ENCODE peak calls at places on chromosomes 4 and X, in nine cellular contexts. One of them, this sample, is unnamed.

GRCh38 chr4:59339631-59340030 is 1860.5 kb upstream of the ADGRL3 start:
- DNase-seq in GM23248: no peak
- DNase-seq in GM12878: no peak
- DNase-seq in K562: no peak
- DNase-seq in endothelial cell of umbilical vein: no peak
- DNase-seq in PC-3: no peak
- DNase-seq in astrocyte: no peak
- DNase-seq in hepatocyte: no peak
- DNase-seq in HepG2: no peak
- DNase-seq in this sample: no peak

GRCh38 chrX:39601193-39602085 is 496.3 kb downstream of the BCOR start:
- DNase-seq in GM23248: no peak
- DNase-seq in GM12878: no peak
- DNase-seq in endothelial cell of umbilical vein: no peak
- DNase-seq in hepatocyte: no peak
- DNase-seq in HepG2: no peak
- DNase-seq in K562: no peak
- DNase-seq in astrocyte: no peak
- DNase-seq in PC-3: no peak
- DNase-seq in this sample: no peak

GRCh38 chr4:88522702-88523324 is 763 bp downstream of the PYURF start:
- DNase-seq in endothelial cell of umbilical vein: peak; percentile 54
- DNase-seq in astrocyte: no peak
- DNase-seq in hepatocyte: peak; percentile 65
- DNase-seq in HepG2: peak; percentile 9
- DNase-seq in K562: peak; percentile 82
- DNase-seq in GM23248: peak; percentile 75
- DNase-seq in GM12878: no peak
- DNase-seq in PC-3: peak; percentile 16
- DNase-seq in this sample: no peak

GRCh38 chr4:143357161-143357845 is 20.6 kb downstream of the GAB1 start:
- DNase-seq in GM12878: no peak
- DNase-seq in GM23248: no peak
- DNase-seq in astrocyte: no peak
- DNase-seq in HepG2: no peak
- DNase-seq in K562: no peak
- DNase-seq in PC-3: peak; percentile 93
- DNase-seq in hepatocyte: no peak
- DNase-seq in endothelial cell of umbilical vein: no peak
- DNase-seq in this sample: peak; percentile 77

GRCh38 chr4:44927361-44928061 is 201.2 kb upstream of the GNPDA2 start:
- DNase-seq in hepatocyte: peak; percentile 54
- DNase-seq in GM12878: no peak
- DNase-seq in endothelial cell of umbilical vein: peak; percentile 2
- DNase-seq in K562: peak; percentile 27
- DNase-seq in astrocyte: peak; percentile 1
- DNase-seq in PC-3: peak; percentile 57
- DNase-seq in GM23248: peak; percentile 50
- DNase-seq in HepG2: peak; percentile 23
- DNase-seq in this sample: no peak

GRCh38 chr4:146224331-146224966 is 10.1 kb downstream of the REELD1 start:
- DNase-seq in PC-3: peak; percentile 7
- DNase-seq in GM23248: peak; percentile 56
- DNase-seq in GM12878: no peak
- DNase-seq in hepatocyte: peak; percentile 26
- DNase-seq in endothelial cell of umbilical vein: no peak
- DNase-seq in astrocyte: no peak
- DNase-seq in K562: no peak
- DNase-seq in HepG2: no peak
- DNase-seq in this sample: no peak

GRCh38 chr4:99404595-99405287 is 30.4 kb downstream of the ADH7 start:
- DNase-seq in K562: no peak
- DNase-seq in HepG2: no peak
- DNase-seq in hepatocyte: no peak
- DNase-seq in GM23248: peak; percentile 93
- DNase-seq in GM12878: peak; percentile 87
- DNase-seq in PC-3: peak; percentile 86
- DNase-seq in astrocyte: peak; percentile 95
- DNase-seq in endothelial cell of umbilical vein: peak; percentile 29
- DNase-seq in this sample: no peak

GRCh38 chrX:57573754-57574153 is 18.1 kb upstream of the ZXDB start:
- DNase-seq in K562: peak; percentile 10
- DNase-seq in HepG2: no peak
- DNase-seq in hepatocyte: no peak
- DNase-seq in GM23248: peak; percentile 23
- DNase-seq in PC-3: peak; percentile 51
- DNase-seq in endothelial cell of umbilical vein: peak; percentile 11
- DNase-seq in astrocyte: no peak
- DNase-seq in GM12878: no peak
- DNase-seq in this sample: no peak

GRCh38 chr4:77022581-77023133 is 53.1 kb downstream of the CCNI start:
- DNase-seq in hepatocyte: no peak
- DNase-seq in HepG2: no peak
- DNase-seq in GM12878: no peak
- DNase-seq in astrocyte: peak; percentile 87
- DNase-seq in PC-3: no peak
- DNase-seq in K562: no peak
- DNase-seq in endothelial cell of umbilical vein: peak; percentile 76
- DNase-seq in GM23248: peak; percentile 79
- DNase-seq in this sample: no peak

GRCh38 chr4:13266687-13267086 is 217.5 kb downstream of the RAB28 start:
- DNase-seq in HepG2: no peak
- DNase-seq in astrocyte: no peak
- DNase-seq in hepatocyte: no peak
- DNase-seq in endothelial cell of umbilical vein: no peak
- DNase-seq in GM23248: no peak
- DNase-seq in K562: no peak
- DNase-seq in GM12878: no peak
- DNase-seq in PC-3: no peak
- DNase-seq in this sample: no peak

GRCh38 chr4:145045180-145045579 is 52.8 kb downstream of the ANAPC10 start:
- DNase-seq in K562: no peak
- DNase-seq in GM12878: peak; percentile 20
- DNase-seq in hepatocyte: no peak
- DNase-seq in endothelial cell of umbilical vein: no peak
- DNase-seq in astrocyte: no peak
- DNase-seq in HepG2: no peak
- DNase-seq in GM23248: no peak
- DNase-seq in PC-3: no peak
- DNase-seq in this sample: no peak

GRCh38 chr4:7806080-7806630 is 133.5 kb downstream of the AFAP1 start:
- DNase-seq in hepatocyte: no peak
- DNase-seq in astrocyte: peak; percentile 70
- DNase-seq in PC-3: no peak
- DNase-seq in HepG2: peak; percentile 61
- DNase-seq in K562: no peak
- DNase-seq in endothelial cell of umbilical vein: peak; percentile 55
- DNase-seq in GM12878: no peak
- DNase-seq in GM23248: no peak
- DNase-seq in this sample: no peak

GRCh38 chr4:71255966-71256365 is 82.9 kb upstream of the SLC4A4 start:
- DNase-seq in endothelial cell of umbilical vein: no peak
- DNase-seq in PC-3: no peak
- DNase-seq in hepatocyte: no peak
- DNase-seq in GM12878: no peak
- DNase-seq in K562: no peak
- DNase-seq in GM23248: no peak
- DNase-seq in astrocyte: no peak
- DNase-seq in HepG2: no peak
- DNase-seq in this sample: no peak

GRCh38 chr4:48431401-48431800 is 51.7 kb upstream of the SLC10A4 start:
- DNase-seq in GM23248: no peak
- DNase-seq in hepatocyte: no peak
- DNase-seq in PC-3: no peak
- DNase-seq in HepG2: no peak
- DNase-seq in endothelial cell of umbilical vein: no peak
- DNase-seq in K562: no peak
- DNase-seq in GM12878: no peak
- DNase-seq in astrocyte: no peak
- DNase-seq in this sample: no peak

GRCh38 chr4:2057382-2058065 is 1.6 kb upstream of the NAT8L start:
- DNase-seq in GM12878: no peak
- DNase-seq in astrocyte: no peak
- DNase-seq in K562: no peak
- DNase-seq in PC-3: no peak
- DNase-seq in endothelial cell of umbilical vein: no peak
- DNase-seq in GM23248: no peak
- DNase-seq in HepG2: no peak
- DNase-seq in hepatocyte: no peak
- DNase-seq in this sample: no peak

GRCh38 chr4:2059034-2059725 is at the start of gene NAT8L:
- DNase-seq in K562: peak; percentile 77
- DNase-seq in PC-3: peak; percentile 11
- DNase-seq in HepG2: no peak
- DNase-seq in GM12878: no peak
- DNase-seq in GM23248: peak; percentile 47
- DNase-seq in astrocyte: no peak
- DNase-seq in hepatocyte: peak; percentile 62
- DNase-seq in endothelial cell of umbilical vein: no peak
- DNase-seq in this sample: no peak

GRCh38 chr4:2059726-2060577 is 825 bp downstream of the NAT8L start:
- DNase-seq in astrocyte: no peak
- DNase-seq in PC-3: no peak
- DNase-seq in GM23248: peak; percentile 56
- DNase-seq in HepG2: no peak
- DNase-seq in GM12878: no peak
- DNase-seq in K562: peak; percentile 40
- DNase-seq in hepatocyte: peak; percentile 53
- DNase-seq in endothelial cell of umbilical vein: no peak
- DNase-seq in this sample: no peak

GRCh38 chr4:2060578-2061207 is 1.6 kb downstream of the NAT8L start:
- DNase-seq in K562: no peak
- DNase-seq in PC-3: no peak
- DNase-seq in GM12878: no peak
- DNase-seq in endothelial cell of umbilical vein: no peak
- DNase-seq in astrocyte: no peak
- DNase-seq in HepG2: no peak
- DNase-seq in hepatocyte: peak; percentile 54
- DNase-seq in GM23248: peak; percentile 20
- DNase-seq in this sample: no peak

GRCh38 chr4:2058264-2059033 is 678 bp upstream of the NAT8L start:
- DNase-seq in GM12878: no peak
- DNase-seq in astrocyte: no peak
- DNase-seq in endothelial cell of umbilical vein: no peak
- DNase-seq in hepatocyte: peak; percentile 38
- DNase-seq in K562: peak; percentile 45
- DNase-seq in HepG2: no peak
- DNase-seq in GM23248: peak; percentile 49
- DNase-seq in PC-3: no peak
- DNase-seq in this sample: no peak
- TF ChIP-seq EZH2 in GM12878: no peak
- TF ChIP-seq EZH2 in astrocyte: peak; percentile 96
- TF ChIP-seq EZH2 in endothelial cell of umbilical vein: peak; percentile 95
- TF ChIP-seq EZH2 in hepatocyte: peak; percentile 12
- TF ChIP-seq EZH2 in K562: no peak
- TF ChIP-seq EZH2 in HepG2: no peak
- TF ChIP-seq EZH2 in GM23248: no peak
- TF ChIP-seq EZH2 in PC-3: no peak
- TF ChIP-seq EZH2 in this sample: no peak

GRCh38 chr4:24470681-24471622 is 113.4 kb downstream of the DHX15 start:
- DNase-seq in PC-3: peak; percentile 7
- DNase-seq in HepG2: no peak
- DNase-seq in hepatocyte: peak; percentile 66
- DNase-seq in GM12878: no peak
- DNase-seq in astrocyte: peak; percentile 61
- DNase-seq in GM23248: peak; percentile 66
- DNase-seq in endothelial cell of umbilical vein: peak; percentile 52
- DNase-seq in K562: no peak
- DNase-seq in this sample: no peak
- TF ChIP-seq EZH2 in PC-3: no peak
- TF ChIP-seq EZH2 in HepG2: peak; percentile 61
- TF ChIP-seq EZH2 in hepatocyte: no peak
- TF ChIP-seq EZH2 in GM12878: no peak
- TF ChIP-seq EZH2 in astrocyte: no peak
- TF ChIP-seq EZH2 in GM23248: peak; percentile 6
- TF ChIP-seq EZH2 in endothelial cell of umbilical vein: no peak
- TF ChIP-seq EZH2 in K562: no peak
- TF ChIP-seq EZH2 in this sample: no peak

GRCh38 chr4:4857809-4858508 is 1.5 kb upstream of the MSX1 start:
- DNase-seq in HepG2: no peak
- DNase-seq in GM23248: no peak
- DNase-seq in hepatocyte: no peak
- DNase-seq in GM12878: no peak
- DNase-seq in endothelial cell of umbilical vein: no peak
- DNase-seq in K562: no peak
- DNase-seq in PC-3: no peak
- DNase-seq in astrocyte: no peak
- DNase-seq in this sample: no peak
- TF ChIP-seq EZH2 in HepG2: no peak
- TF ChIP-seq EZH2 in GM23248: no peak
- TF ChIP-seq EZH2 in hepatocyte: peak; percentile 20
- TF ChIP-seq EZH2 in GM12878: no peak
- TF ChIP-seq EZH2 in endothelial cell of umbilical vein: peak; percentile 100
- TF ChIP-seq EZH2 in K562: no peak
- TF ChIP-seq EZH2 in PC-3: no peak
- TF ChIP-seq EZH2 in astrocyte: peak; percentile 52
- TF ChIP-seq EZH2 in this sample: no peak

DNA sequence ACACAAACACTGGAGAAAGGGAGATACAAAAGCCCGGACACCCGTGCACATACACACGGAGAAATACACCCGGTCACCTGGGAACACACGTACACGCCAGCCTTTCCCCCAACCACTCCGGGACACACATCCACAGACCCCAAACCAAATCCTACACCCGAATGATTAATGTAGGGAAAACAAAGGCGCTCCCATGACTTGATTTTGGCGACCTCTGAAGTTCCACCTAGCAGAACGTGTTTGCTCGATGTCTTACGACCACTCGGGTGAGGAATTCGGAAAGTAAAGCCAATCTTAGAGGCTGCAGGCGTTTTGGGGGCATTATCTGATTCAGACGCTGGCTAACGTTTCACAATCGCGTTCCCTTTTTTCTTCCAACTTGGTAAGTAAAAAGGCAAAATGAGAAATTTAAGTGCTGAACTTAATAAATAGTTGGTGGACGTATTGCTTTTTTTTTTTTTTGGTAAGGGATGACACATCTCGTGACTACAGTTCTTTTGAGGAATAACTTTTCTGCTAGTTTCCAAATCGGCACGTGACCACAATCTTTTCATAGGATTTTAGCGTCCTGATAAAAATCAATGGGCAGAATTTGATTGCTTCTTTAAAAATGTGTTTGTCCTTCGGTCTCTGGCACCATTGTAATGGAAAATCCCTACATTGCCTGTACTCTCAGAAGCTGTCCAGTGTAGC is 737 bp downstream of the RAB9A start:
- DNase-seq in GM23248: peak; percentile 59
- DNase-seq in K562: peak; percentile 42
- DNase-seq in hepatocyte: no peak
- DNase-seq in astrocyte: peak; percentile 14
- DNase-seq in HepG2: no peak
- DNase-seq in PC-3: peak; percentile 13
- DNase-seq in endothelial cell of umbilical vein: peak; percentile 52
- DNase-seq in GM12878: no peak
- DNase-seq in this sample: no peak
- TF ChIP-seq EZH2 in GM23248: no peak
- TF ChIP-seq EZH2 in K562: no peak
- TF ChIP-seq EZH2 in hepatocyte: no peak
- TF ChIP-seq EZH2 in astrocyte: no peak
- TF ChIP-seq EZH2 in HepG2: no peak
- TF ChIP-seq EZH2 in PC-3: no peak
- TF ChIP-seq EZH2 in endothelial cell of umbilical vein: no peak
- TF ChIP-seq EZH2 in GM12878: no peak
- TF ChIP-seq EZH2 in this sample: no peak